ENCODE peak calls at places on chromosomes 3 and 15, in five cellular contexts. One of them, this sample, is unnamed.
A peak's percentile ranks its signal among the peaks of the same experiment; 100 is the strongest.

GRCh38 chr15:85781099-85781498 is 13.6 kb downstream of the KLHL25 start:
- DNase-seq in ovary: no peak
- DNase-seq in cardiac muscle cell: no peak
- DNase-seq in naive thymus-derived CD4-positive, alpha-beta T cell: no peak
- DNase-seq in right cardiac atrium: no peak
- DNase-seq in this sample: no peak

GRCh38 chr3:148873270-148873927 is 8.3 kb downstream of the CPA3 start:
- DNase-seq in ovary: no peak
- DNase-seq in cardiac muscle cell: no peak
- DNase-seq in naive thymus-derived CD4-positive, alpha-beta T cell: no peak
- DNase-seq in right cardiac atrium: no peak
- DNase-seq in this sample: no peak

GRCh38 chr3:141575879-141576743 is 89.3 kb downstream of the RASA2 start:
- DNase-seq in ovary: no peak
- DNase-seq in cardiac muscle cell: peak; percentile 48
- DNase-seq in naive thymus-derived CD4-positive, alpha-beta T cell: no peak
- DNase-seq in right cardiac atrium: no peak
- DNase-seq in this sample: peak; percentile 24

GRCh38 chr15:67861983-67862382 is 22.1 kb upstream of the RNU6-1 start:
- DNase-seq in ovary: no peak
- DNase-seq in cardiac muscle cell: no peak
- DNase-seq in naive thymus-derived CD4-positive, alpha-beta T cell: no peak
- DNase-seq in right cardiac atrium: no peak
- DNase-seq in this sample: peak; percentile 5

GRCh38 chr3:182668541-182668940 is 124.8 kb upstream of the ATP11B start:
- DNase-seq in ovary: no peak
- DNase-seq in cardiac muscle cell: no peak
- DNase-seq in naive thymus-derived CD4-positive, alpha-beta T cell: no peak
- DNase-seq in right cardiac atrium: no peak
- DNase-seq in this sample: no peak

GRCh38 chr3:183244219-183244618 is 8.8 kb upstream of the B3GNT5 start:
- DNase-seq in ovary: no peak
- DNase-seq in cardiac muscle cell: peak; percentile 80
- DNase-seq in naive thymus-derived CD4-positive, alpha-beta T cell: no peak
- DNase-seq in right cardiac atrium: peak; percentile 41
- DNase-seq in this sample: no peak

GRCh38 chr3:124178531-124178930 is 186.6 kb upstream of the ROPN1 start:
- DNase-seq in ovary: no peak
- DNase-seq in cardiac muscle cell: no peak
- DNase-seq in naive thymus-derived CD4-positive, alpha-beta T cell: no peak
- DNase-seq in right cardiac atrium: no peak
- DNase-seq in this sample: no peak

GRCh38 chr3:8519774-8520448 is 18.3 kb downstream of the LMCD1 start:
- DNase-seq in ovary: no peak
- DNase-seq in cardiac muscle cell: no peak
- DNase-seq in naive thymus-derived CD4-positive, alpha-beta T cell: no peak
- DNase-seq in right cardiac atrium: no peak
- DNase-seq in this sample: peak; percentile 20

GRCh38 chr3:127694467-127695215 is 21.9 kb downstream of the ABTB1 start:
- DNase-seq in ovary: no peak
- DNase-seq in cardiac muscle cell: no peak
- DNase-seq in naive thymus-derived CD4-positive, alpha-beta T cell: peak; percentile 41
- DNase-seq in right cardiac atrium: peak; percentile 57
- DNase-seq in this sample: no peak

GRCh38 chr3:186807231-186807630 is 949 bp upstream of the RFC4 start:
- DNase-seq in ovary: no peak
- DNase-seq in cardiac muscle cell: no peak
- DNase-seq in naive thymus-derived CD4-positive, alpha-beta T cell: no peak
- DNase-seq in right cardiac atrium: no peak
- DNase-seq in this sample: no peak
- H3K4me3 ChIP-seq in ovary: peak overlapping the region; percentile 50
- H3K4me3 ChIP-seq in cardiac muscle cell: peak overlapping the region; percentile 87
- H3K4me3 ChIP-seq in naive thymus-derived CD4-positive, alpha-beta T cell: peak overlapping the region; percentile 95
- H3K4me3 ChIP-seq in right cardiac atrium: no peak overlapping the region
- H3K4me3 ChIP-seq in this sample: peak overlapping the region; percentile 71

GRCh38 chr3:19213608-19214220 is 65.4 kb downstream of the KCNH8 start:
- DNase-seq in ovary: no peak
- DNase-seq in cardiac muscle cell: no peak
- DNase-seq in naive thymus-derived CD4-positive, alpha-beta T cell: no peak
- DNase-seq in right cardiac atrium: no peak
- DNase-seq in this sample: peak; percentile 36
- H3K4me1 ChIP-seq in ovary: no peaks in the 10 kb centered on the region
- H3K4me1 ChIP-seq in cardiac muscle cell: no peaks in the 10 kb centered on the region
- H3K4me1 ChIP-seq in naive thymus-derived CD4-positive, alpha-beta T cell: no peaks in the 10 kb centered on the region
- H3K4me1 ChIP-seq in right cardiac atrium: no peaks in the 10 kb centered on the region
- H3K4me1 ChIP-seq in this sample: no peaks in the 10 kb centered on the region

GRCh38 chr15:90869140-90869541 is 753 bp downstream of the FURIN start:
- DNase-seq in ovary: no peak
- DNase-seq in cardiac muscle cell: no peak
- DNase-seq in naive thymus-derived CD4-positive, alpha-beta T cell: no peak
- DNase-seq in right cardiac atrium: no peak
- DNase-seq in this sample: no peak
- H3K4me3 ChIP-seq in ovary: no peak overlapping the region
- H3K4me3 ChIP-seq in cardiac muscle cell: no peak overlapping the region
- H3K4me3 ChIP-seq in naive thymus-derived CD4-positive, alpha-beta T cell: no peak overlapping the region
- H3K4me3 ChIP-seq in right cardiac atrium: no peak overlapping the region
- H3K4me3 ChIP-seq in this sample: no peak overlapping the region

DNA sequence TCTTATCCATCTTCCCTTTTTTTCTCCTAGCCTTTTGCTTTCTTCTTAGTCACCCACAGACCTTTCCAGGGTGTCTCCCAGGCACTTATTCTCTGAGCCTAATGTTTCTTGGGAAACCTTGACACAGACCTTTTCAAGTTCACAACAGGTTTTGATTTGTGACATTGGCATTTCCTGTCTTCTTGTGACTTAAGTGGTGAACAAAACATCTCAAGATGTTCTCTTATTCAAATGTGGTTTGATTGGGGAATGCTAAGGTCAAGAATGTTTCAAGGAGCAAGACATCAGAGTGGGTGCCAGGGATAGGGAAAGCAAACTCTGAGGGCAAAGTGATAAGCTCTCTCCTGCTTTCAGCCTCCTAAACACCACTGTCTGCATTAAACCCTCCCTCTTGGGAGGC is 68.2 kb upstream of the GSK3B start:
- DNase-seq in ovary: no peak
- DNase-seq in cardiac muscle cell: peak; percentile 39
- DNase-seq in naive thymus-derived CD4-positive, alpha-beta T cell: no peak
- DNase-seq in right cardiac atrium: no peak
- DNase-seq in this sample: no peak
- H3K4me1 ChIP-seq in ovary: no peaks in the 10 kb centered on the region
- H3K4me1 ChIP-seq in cardiac muscle cell: no peaks in the 10 kb centered on the region
- H3K4me1 ChIP-seq in naive thymus-derived CD4-positive, alpha-beta T cell: no peaks in the 10 kb centered on the region
- H3K4me1 ChIP-seq in right cardiac atrium: no peaks in the 10 kb centered on the region
- H3K4me1 ChIP-seq in this sample: no peaks in the 10 kb centered on the region